ENCODE peak calls at places on chromosomes 12 and 14, in six cellular contexts. One of them, this sample, is unnamed. For H3K27me3, the result is how much of the 10 kb centered on the place peaks cover.

GRCh38 chr14:96320605-96321004 is 42.5 kb downstream of the ATG2B start:
- DNase-seq in GM23248: no peak
- DNase-seq in lower lobe of right lung: no peak
- DNase-seq in gastrocnemius medialis: no peak
- DNase-seq in Peyer's patch: no peak
- DNase-seq in AG04450: no peak
- DNase-seq in this sample: no peak

GRCh38 chr12:96172981-96173380 is 21.2 kb upstream of the ELK3 start:
- DNase-seq in GM23248: no peak
- DNase-seq in lower lobe of right lung: no peak
- DNase-seq in gastrocnemius medialis: no peak
- DNase-seq in Peyer's patch: no peak
- DNase-seq in AG04450: no peak
- DNase-seq in this sample: no peak

GRCh38 chr14:75459099-75459741 is 31.4 kb downstream of the JDP2 start:
- DNase-seq in GM23248: no peak
- DNase-seq in lower lobe of right lung: peak
- DNase-seq in gastrocnemius medialis: peak
- DNase-seq in Peyer's patch: peak
- DNase-seq in AG04450: no peak
- DNase-seq in this sample: no peak

GRCh38 chr12:123475256-123475703 is 17.3 kb downstream of the SNRNP35 start:
- DNase-seq in GM23248: no peak
- DNase-seq in lower lobe of right lung: no peak
- DNase-seq in gastrocnemius medialis: no peak
- DNase-seq in Peyer's patch: no peak
- DNase-seq in AG04450: no peak
- DNase-seq in this sample: no peak

GRCh38 chr12:65779091-65779642 is 45.1 kb upstream of the HMGA2 start:
- DNase-seq in GM23248: peak
- DNase-seq in lower lobe of right lung: no peak
- DNase-seq in gastrocnemius medialis: no peak
- DNase-seq in Peyer's patch: no peak
- DNase-seq in AG04450: no peak
- DNase-seq in this sample: no peak

GRCh38 chr14:95496690-95497241 is 19.7 kb downstream of the SYNE3 start:
- DNase-seq in GM23248: no peak
- DNase-seq in lower lobe of right lung: no peak
- DNase-seq in gastrocnemius medialis: no peak
- DNase-seq in Peyer's patch: no peak
- DNase-seq in AG04450: no peak
- DNase-seq in this sample: no peak

GRCh38 chr14:61698216-61698980 is 3.1 kb downstream of the HIF1A start:
- DNase-seq in GM23248: peak
- DNase-seq in lower lobe of right lung: no peak
- DNase-seq in gastrocnemius medialis: no peak
- DNase-seq in Peyer's patch: no peak
- DNase-seq in AG04450: no peak
- DNase-seq in this sample: no peak

GRCh38 chr12:115194448-115194847 is 510.5 kb upstream of the TBX3 start:
- DNase-seq in GM23248: no peak
- DNase-seq in lower lobe of right lung: no peak
- DNase-seq in gastrocnemius medialis: no peak
- DNase-seq in Peyer's patch: no peak
- DNase-seq in AG04450: no peak
- DNase-seq in this sample: no peak

DNA sequence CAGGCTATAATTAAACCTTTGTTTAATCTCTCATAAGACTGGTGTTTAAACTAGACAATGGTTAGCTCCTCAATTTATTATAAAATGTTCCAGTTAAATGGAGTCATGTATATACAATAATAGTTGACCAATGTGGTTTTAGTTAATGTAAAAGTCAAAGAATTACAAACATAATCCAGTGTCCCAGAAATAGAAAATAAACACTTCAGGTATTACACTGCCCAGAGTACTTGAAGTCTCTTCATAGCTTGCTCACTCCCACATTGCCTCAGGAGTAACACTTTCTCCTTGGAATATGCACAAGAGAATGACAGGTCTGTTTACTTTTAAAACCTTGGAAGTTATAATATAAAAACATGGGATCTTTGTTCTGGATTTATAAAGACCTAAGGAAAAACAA is 60.5 kb downstream of the SLC38A1 start:
- DNase-seq in GM23248: no peak
- DNase-seq in lower lobe of right lung: no peak
- DNase-seq in gastrocnemius medialis: no peak
- DNase-seq in Peyer's patch: no peak
- DNase-seq in AG04450: no peak
- DNase-seq in this sample: no peak
- H3K27me3 ChIP-seq in GM23248: under half
- H3K27me3 ChIP-seq in lower lobe of right lung: under half
- H3K27me3 ChIP-seq in gastrocnemius medialis: under half
- H3K27me3 ChIP-seq in Peyer's patch: under half
- H3K27me3 ChIP-seq in AG04450: under half
- H3K27me3 ChIP-seq in this sample: under half

GRCh38 chr12:130711751-130712150 is 4.3 kb downstream of the RIMBP2 start:
- DNase-seq in GM23248: no peak
- DNase-seq in lower lobe of right lung: no peak
- DNase-seq in gastrocnemius medialis: no peak
- DNase-seq in Peyer's patch: peak
- DNase-seq in AG04450: no peak
- DNase-seq in this sample: no peak

GRCh38 chr12:130713581-130713991 is 2.5 kb downstream of the RIMBP2 start:
- DNase-seq in GM23248: peak
- DNase-seq in lower lobe of right lung: no peak
- DNase-seq in gastrocnemius medialis: no peak
- DNase-seq in Peyer's patch: peak
- DNase-seq in AG04450: no peak
- DNase-seq in this sample: no peak

GRCh38 chr12:130710733-130711080 is 5.4 kb downstream of the RIMBP2 start:
- DNase-seq in GM23248: no peak
- DNase-seq in lower lobe of right lung: no peak
- DNase-seq in gastrocnemius medialis: no peak
- DNase-seq in Peyer's patch: no peak
- DNase-seq in AG04450: no peak
- DNase-seq in this sample: no peak

GRCh38 chr12:130714091-130714590 is 2.0 kb downstream of the RIMBP2 start:
- DNase-seq in GM23248: no peak
- DNase-seq in lower lobe of right lung: no peak
- DNase-seq in gastrocnemius medialis: no peak
- DNase-seq in Peyer's patch: peak
- DNase-seq in AG04450: no peak
- DNase-seq in this sample: no peak

DNA sequence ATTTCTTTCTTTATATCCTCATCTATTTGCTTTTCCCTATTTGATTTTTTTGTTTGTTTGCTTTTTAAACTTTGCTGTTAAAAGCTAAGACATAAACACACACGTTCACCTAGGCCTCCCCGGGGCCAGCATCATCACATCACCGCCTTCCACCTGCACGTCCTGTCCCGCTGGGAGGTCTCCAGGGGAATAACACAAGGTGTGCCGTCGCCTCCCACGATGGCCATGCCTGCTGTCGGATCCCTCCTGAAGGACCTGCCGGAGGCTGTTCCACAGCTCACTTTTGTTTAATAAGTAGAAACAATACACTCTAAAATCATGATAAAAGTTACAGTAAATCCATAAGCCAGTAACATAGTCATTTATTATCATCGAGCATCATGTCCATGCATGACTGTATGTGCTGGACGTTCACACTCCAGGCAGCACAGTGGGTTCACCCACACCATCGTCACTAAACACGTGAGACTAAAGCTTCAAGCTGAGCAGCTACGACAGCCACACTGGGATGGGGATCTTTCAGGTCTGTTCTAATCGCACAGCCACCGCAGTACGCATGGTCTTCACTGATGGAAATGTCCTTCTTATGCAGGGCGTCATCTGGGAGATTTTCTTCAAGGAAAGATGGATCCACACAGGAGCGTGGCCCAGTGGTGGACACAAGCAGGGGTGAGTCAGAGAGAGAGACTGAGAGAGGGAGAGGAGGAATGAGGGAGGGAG is 3.6 kb downstream of the RIMBP2 start:
- DNase-seq in GM23248: no peak
- DNase-seq in lower lobe of right lung: no peak
- DNase-seq in gastrocnemius medialis: no peak
- DNase-seq in Peyer's patch: no peak
- DNase-seq in AG04450: no peak
- DNase-seq in this sample: no peak
- H3K27me3 ChIP-seq in GM23248: under half
- H3K27me3 ChIP-seq in lower lobe of right lung: half or more
- H3K27me3 ChIP-seq in gastrocnemius medialis: under half
- H3K27me3 ChIP-seq in Peyer's patch: under half
- H3K27me3 ChIP-seq in AG04450: under half
- H3K27me3 ChIP-seq in this sample: under half

GRCh38 chr14:56570295-56570694 is 9.3 kb upstream of the TMEM260 start:
- DNase-seq in GM23248: no peak
- DNase-seq in lower lobe of right lung: no peak
- DNase-seq in gastrocnemius medialis: no peak
- DNase-seq in Peyer's patch: no peak
- DNase-seq in AG04450: no peak
- DNase-seq in this sample: no peak

DNA sequence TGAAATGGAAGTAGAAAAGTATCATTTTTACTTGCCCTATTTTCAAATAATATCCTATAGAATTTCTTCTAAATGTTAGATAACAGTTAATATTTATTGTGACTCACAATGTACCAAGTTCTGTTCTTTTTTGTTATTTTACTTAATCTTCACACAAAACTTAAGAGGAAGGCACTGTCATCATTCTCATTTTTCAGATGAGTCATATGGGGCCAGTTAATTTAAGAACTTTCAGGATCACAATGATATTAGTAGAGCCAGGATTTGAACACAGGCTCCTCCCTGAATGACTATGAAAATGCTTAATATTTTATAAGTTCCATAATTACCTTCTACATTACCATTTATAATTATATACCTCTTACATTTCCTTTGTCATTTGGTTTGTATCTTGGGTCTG is 10.4 kb upstream of the TMEM260 start:
- DNase-seq in GM23248: no peak
- DNase-seq in lower lobe of right lung: no peak
- DNase-seq in gastrocnemius medialis: no peak
- DNase-seq in Peyer's patch: no peak
- DNase-seq in AG04450: no peak
- DNase-seq in this sample: no peak
- H3K27me3 ChIP-seq in GM23248: under half
- H3K27me3 ChIP-seq in lower lobe of right lung: under half
- H3K27me3 ChIP-seq in gastrocnemius medialis: under half
- H3K27me3 ChIP-seq in Peyer's patch: under half
- H3K27me3 ChIP-seq in AG04450: under half
- H3K27me3 ChIP-seq in this sample: under half

DNA sequence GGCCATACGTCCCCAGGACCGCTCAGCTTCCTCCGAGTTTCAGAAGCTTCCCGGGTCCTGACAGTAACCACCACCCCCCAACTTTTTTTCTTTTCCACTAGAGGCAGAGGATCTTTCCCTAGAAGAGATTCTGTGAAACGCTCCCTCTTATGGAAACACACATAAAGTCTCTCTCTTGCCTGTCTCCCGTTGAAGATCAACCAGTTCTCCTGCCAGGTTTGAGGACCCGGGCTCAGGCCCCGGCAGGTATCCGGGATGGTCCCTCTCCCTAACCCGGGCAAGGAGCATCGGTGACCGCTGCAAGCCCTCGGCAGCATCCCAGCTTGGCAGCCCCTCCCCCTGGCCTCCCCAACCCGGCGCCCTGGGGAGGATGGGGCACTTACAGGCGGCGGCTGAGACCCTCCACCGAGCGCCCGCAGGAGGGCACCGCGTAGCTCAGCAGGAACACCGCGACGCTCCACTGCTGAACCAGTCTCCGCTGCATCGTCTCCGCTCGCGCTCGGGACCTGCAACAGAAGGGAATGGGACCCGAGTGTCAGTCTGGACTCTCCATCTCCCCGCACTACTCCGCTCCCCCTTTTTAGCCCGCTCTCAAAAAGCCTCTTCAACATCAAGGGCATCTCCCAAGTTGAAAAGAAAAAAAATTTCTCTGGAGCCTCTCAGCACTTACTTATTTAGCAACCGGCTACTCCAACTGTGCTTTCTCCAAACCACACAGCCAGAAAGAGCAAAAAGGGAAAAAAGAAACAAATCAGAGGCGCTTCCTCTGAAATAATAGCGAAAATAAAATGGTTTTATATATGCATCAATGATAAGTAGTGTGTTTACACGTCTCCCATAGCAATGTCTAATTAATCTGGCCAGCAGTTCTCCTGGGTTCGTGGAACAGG is 3.3 kb downstream of the PTHLH start:
- DNase-seq in GM23248: peak
- DNase-seq in lower lobe of right lung: no peak
- DNase-seq in gastrocnemius medialis: no peak
- DNase-seq in Peyer's patch: no peak
- DNase-seq in AG04450: no peak
- DNase-seq in this sample: no peak
- H3K27me3 ChIP-seq in GM23248: under half
- H3K27me3 ChIP-seq in lower lobe of right lung: half or more
- H3K27me3 ChIP-seq in gastrocnemius medialis: half or more
- H3K27me3 ChIP-seq in Peyer's patch: under half
- H3K27me3 ChIP-seq in AG04450: under half
- H3K27me3 ChIP-seq in this sample: under half